ENCODE peak calls at places on chromosome 13, in ten cellular contexts. A is A549; N is mucosa of descending colon; Z is CD8-positive, alpha-beta T cell; G is neuronal stem cell; J is psoas muscle; I is body of pancreas; E is mesendoderm; H is colonic mucosa; O is adrenal gland. X is an unnamed sample. For H3K4me1, the result is how much of the 10 kb centered on the place peaks cover.

GRCh38 chr13:98374750-98375149 is 197.7 kb upstream of the RNF113B start:
- DNase-seq in J (no peak), G (no peak), O (no peak), I (no peak), E (peak), A (no peak), N (no peak), Z (no peak), H (no peak), X (no peak)

GRCh38 chr13:59261928-59262488 is 901.7 kb downstream of the DIAPH3 start:
- DNase-seq in H (no peak), N (no peak), E (peak), Z (no peak), J (no peak), G (no peak), A (no peak), O (no peak), I (no peak), X (no peak)

GRCh38 chr13:41658057-41658642 is 200.8 kb downstream of the RGCC start:
- DNase-seq in I (no peak), H (no peak), E (no peak), G (no peak), O (no peak), J (no peak), A (no peak), Z (no peak), N (no peak), X (peak)

GRCh38 chr13:99199541-99200432 is 867 bp upstream of the UBAC2 start:
- DNase-seq in G (no peak), O (no peak), H (peak), N (no peak), E (no peak), J (no peak), I (peak), A (peak), Z (no peak), X (peak)

GRCh38 chr13:59664586-59664985 is 499.1 kb downstream of the DIAPH3 start:
- DNase-seq in O (no peak), A (no peak), N (no peak), E (no peak), G (no peak), Z (no peak), I (no peak), H (no peak), J (no peak), X (no peak)

GRCh38 chr13:24277721-24278120 is 31.7 kb upstream of the C1QTNF9 start:
- DNase-seq in J (no peak), I (no peak), Z (no peak), G (no peak), A (no peak), H (no peak), N (no peak), E (no peak), O (peak), X (no peak)

GRCh38 chr13:26469602-26470001 is 87.9 kb upstream of the WASF3 start:
- DNase-seq in A (no peak), H (no peak), I (no peak), N (no peak), Z (no peak), O (no peak), G (no peak), J (no peak), E (no peak), X (no peak)

GRCh38 chr13:20258208-20258962 is 26.3 kb upstream of the GJB6 start:
- DNase-seq in J (no peak), A (peak), N (no peak), H (no peak), Z (no peak), E (no peak), O (no peak), I (no peak), G (no peak), X (no peak)

GRCh38 chr13:101019126-101019525 is 344.5 kb upstream of the TMTC4 start:
- DNase-seq in I (no peak), A (no peak), H (no peak), E (no peak), N (no peak), Z (no peak), O (no peak), J (no peak), G (no peak), X (no peak)

GRCh38 chr13:98157188-98157587 is 14.3 kb downstream of the FARP1 start:
- DNase-seq in I (no peak), G (no peak), J (no peak), O (no peak), N (no peak), E (no peak), H (no peak), A (no peak), Z (no peak), X (no peak)

GRCh38 chr13:57114945-57115344 is 25.8 kb upstream of the PRR20A start:
- DNase-seq in O (no peak), E (no peak), G (no peak), J (no peak), H (no peak), N (no peak), Z (no peak), I (no peak), A (no peak), X (no peak)

GRCh38 chr13:38905861-38906260 is 84.8 kb downstream of the STOML3 start:
- DNase-seq in N (no peak), A (no peak), Z (no peak), G (no peak), J (no peak), I (no peak), E (peak), H (no peak), O (no peak), X (no peak)

GRCh38 chr13:49681837-49682236 is 9.4 kb downstream of the EBPL start:
- DNase-seq in Z (no peak), N (no peak), H (no peak), J (no peak), E (no peak), A (no peak), I (no peak), G (no peak), O (no peak), X (no peak)

DNA sequence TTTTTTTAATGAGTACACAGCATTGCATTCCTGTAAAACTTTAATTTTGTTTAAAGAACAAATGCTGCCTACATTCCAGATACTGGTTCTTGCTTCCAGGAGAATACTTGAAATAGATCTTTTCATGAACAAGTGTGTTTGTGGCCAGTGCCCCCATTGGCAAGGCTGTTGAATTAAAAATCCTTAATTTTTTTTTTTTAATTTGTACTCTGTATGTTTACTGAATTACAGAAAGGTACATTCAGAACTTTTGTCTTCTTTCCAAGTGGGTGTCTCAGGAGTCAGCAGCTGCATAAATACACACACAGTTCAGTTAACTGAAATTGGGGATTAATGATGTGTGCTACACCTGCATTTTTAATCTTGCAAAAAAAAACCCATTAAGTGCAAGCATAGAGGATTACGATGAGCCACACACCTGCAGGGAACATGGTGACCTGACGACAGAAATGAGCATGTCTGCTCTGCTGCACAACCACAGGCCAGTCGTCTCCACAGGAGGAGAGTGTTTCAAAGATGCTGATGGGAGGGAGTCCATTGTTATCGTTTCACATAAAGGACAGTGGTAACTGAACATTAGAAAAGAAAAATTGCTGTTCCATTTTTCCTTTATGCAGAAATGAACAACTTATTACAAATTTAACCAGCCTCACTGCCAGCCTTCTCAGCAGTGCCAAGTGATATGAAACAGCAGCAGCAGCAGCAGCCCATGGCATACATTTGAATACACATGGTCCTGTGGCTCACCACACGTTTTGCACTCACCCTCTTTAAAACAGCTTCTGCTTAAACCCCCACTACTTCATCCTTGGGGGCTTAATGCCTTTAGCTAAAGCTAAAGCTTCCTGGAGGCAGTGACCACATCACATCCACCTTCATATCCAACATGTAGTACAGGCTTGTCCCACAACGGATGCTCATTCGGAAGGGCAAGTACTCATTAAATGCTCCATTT is 72.3 kb upstream of the RFC3 start:
- DNase-seq in E (no peak), Z (no peak), H (no peak), N (no peak), G (no peak), I (peak), A (no peak), O (no peak), J (no peak), X (no peak)
- H3K4me1 ChIP-seq in E (under half), Z (under half), H (under half), N (under half), G (under half), I (under half), A (under half), O (under half), J (under half), X (under half)

GRCh38 chr13:110856941-110857835 is 57.7 kb downstream of the ANKRD10 start:
- DNase-seq in G (no peak), J (no peak), O (no peak), E (no peak), A (no peak), H (no peak), I (no peak), Z (no peak), N (no peak), X (no peak)
- H3K4me3 ChIP-seq in G (no peak), J (no peak), O (no peak), E (no peak), A (no peak), H (no peak), I (no peak), Z (no peak), N (no peak), X (no peak)

GRCh38 chr13:21688056-21688455 is 17.2 kb downstream of the FGF9 start:
- DNase-seq in H (no peak), I (no peak), E (no peak), A (no peak), G (no peak), N (no peak), Z (no peak), J (no peak), O (no peak), X (no peak)
- H3K4me1 ChIP-seq in H (under half), I (under half), E (under half), A (under half), G (under half), N (under half), Z (under half), J (under half), O (under half), X (under half)

GRCh38 chr13:93226623-93227279 is at the start of gene GPC6:
- DNase-seq in N (peak), G (peak), A (no peak), O (peak), J (no peak), Z (no peak), I (peak), H (peak), E (peak), X (peak)
- H3K4me3 ChIP-seq in N (peak), G (peak), A (peak), O (peak), J (peak), Z (no peak), I (peak), H (peak), E (peak), X (peak)

GRCh38 chr13:113816248-113816924 is 47.5 kb downstream of the GAS6 start:
- DNase-seq in A (no peak), Z (peak), N (no peak), E (no peak), O (no peak), G (no peak), H (no peak), I (no peak), J (peak), X (no peak)

GRCh38 chr13:113818700-113819295 is 45.1 kb downstream of the GAS6 start:
- DNase-seq in J (peak), H (no peak), O (no peak), N (no peak), A (no peak), G (no peak), E (no peak), I (no peak), Z (no peak), X (no peak)

GRCh38 chr13:113817860-113818691 is 45.8 kb downstream of the GAS6 start:
- DNase-seq in O (no peak), Z (no peak), E (no peak), I (no peak), A (no peak), G (no peak), J (peak), H (no peak), N (no peak), X (no peak)

GRCh38 chr13:113815151-113816058 is 48.5 kb downstream of the GAS6 start:
- DNase-seq in A (no peak), N (no peak), I (no peak), H (no peak), G (no peak), Z (no peak), E (no peak), O (no peak), J (no peak), X (no peak)

DNA sequence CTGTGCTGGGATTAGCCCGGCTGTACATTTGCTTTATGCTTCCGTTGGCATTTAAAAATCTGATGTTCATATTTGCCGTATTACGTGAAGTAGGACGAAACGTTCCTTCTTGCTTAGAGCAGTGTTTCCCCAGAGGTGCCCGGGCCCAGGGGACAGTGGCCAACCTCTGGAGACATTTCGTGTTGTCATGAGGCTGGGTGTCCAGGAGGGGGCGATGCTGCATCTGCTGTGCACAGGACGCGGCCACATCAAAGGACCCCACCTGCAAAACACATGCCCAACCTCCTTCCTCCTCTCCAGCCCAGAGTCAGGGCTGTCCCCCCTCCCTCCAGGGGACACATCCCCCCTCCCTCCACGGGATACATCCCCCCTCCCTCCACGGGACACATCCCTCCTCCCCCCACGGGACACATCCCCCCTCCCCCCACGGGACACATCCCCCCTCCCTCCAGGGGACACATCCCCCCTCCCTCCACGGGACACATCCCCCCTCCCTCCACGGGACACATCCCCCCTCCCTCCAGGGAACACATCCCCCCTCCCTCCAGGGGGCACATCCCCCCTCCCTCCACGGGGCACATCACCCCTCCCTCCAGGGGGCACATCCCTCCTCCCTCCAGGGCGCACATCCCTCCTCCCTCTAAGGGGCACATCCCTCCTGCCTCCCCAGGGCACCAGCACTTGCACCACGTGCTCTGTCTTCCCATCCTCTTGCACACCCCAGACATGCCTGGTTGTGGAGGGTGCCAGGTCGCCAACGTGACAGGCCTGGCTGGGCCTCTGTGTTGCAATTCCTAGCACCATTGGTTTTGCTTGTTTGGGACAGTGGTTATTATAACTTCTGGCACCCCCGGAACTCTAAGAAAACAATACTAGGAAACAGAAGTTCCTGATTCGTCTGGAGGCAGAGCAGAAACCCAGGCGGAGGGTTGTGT is 46.7 kb downstream of the GAS6 start:
- DNase-seq in I (peak), A (peak), O (peak), Z (peak), G (peak), E (peak), J (peak), N (peak), H (peak), X (peak)
- H3K4me1 ChIP-seq in I (under half), A (under half), O (under half), Z (under half), G (under half), E (under half), J (under half), N (under half), H (under half), X (under half)

DNA sequence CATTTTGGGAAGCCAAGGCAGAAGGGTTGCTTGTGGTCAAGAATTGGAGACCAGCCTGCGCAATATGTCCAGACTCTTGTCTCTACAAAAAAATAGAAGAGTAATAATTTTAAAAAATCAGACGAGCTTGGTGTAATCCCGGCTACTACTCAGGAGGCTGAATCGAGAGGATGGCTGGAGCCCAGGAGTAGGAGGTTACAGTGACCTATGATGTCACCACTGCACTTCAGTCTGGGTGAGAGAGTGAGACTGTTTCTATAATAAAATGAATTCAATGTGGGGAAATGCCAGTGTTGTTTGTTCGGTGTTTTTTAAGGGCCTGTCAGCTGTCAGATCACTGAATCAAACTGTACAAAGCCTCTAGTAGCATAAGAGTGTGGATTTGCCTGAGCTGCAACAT is 1.2 kb upstream of the FBXL3 start:
- DNase-seq in A (no peak), G (no peak), O (no peak), J (no peak), I (no peak), E (peak), N (no peak), H (no peak), Z (no peak), X (peak)
- H3K4me3 ChIP-seq in A (no peak), G (no peak), O (no peak), J (peak), I (no peak), E (no peak), N (no peak), H (no peak), Z (no peak), X (peak)

GRCh38 chr13:46388308-46388707 is 1.3 kb upstream of the RUBCNL start:
- DNase-seq in A (no peak), E (no peak), G (no peak), N (no peak), Z (no peak), I (no peak), O (no peak), H (no peak), J (no peak), X (no peak)

GRCh38 chr13:46388846-46389245 is 1.8 kb upstream of the RUBCNL start:
- DNase-seq in E (peak), Z (no peak), I (no peak), A (no peak), O (no peak), N (no peak), J (no peak), H (no peak), G (no peak), X (no peak)

GRCh38 chr13:46386426-46386995 is 541 bp downstream of the RUBCNL start:
- DNase-seq in J (no peak), I (no peak), N (peak), A (no peak), G (no peak), Z (no peak), E (peak), H (no peak), O (no peak), X (peak)

GRCh38 chr13:46385946-46386345 is 1.1 kb downstream of the RUBCNL start:
- DNase-seq in Z (no peak), E (peak), O (no peak), H (no peak), N (peak), G (no peak), I (no peak), A (no peak), J (no peak), X (no peak)

GRCh38 chr13:46386996-46387851 is at the start of gene RUBCNL:
- DNase-seq in A (no peak), O (no peak), G (peak), J (peak), I (peak), H (peak), N (peak), E (peak), Z (no peak), X (peak)
- H3K4me1 ChIP-seq in A (under half), O (under half), G (under half), J (under half), I (under half), H (under half), N (under half), E (under half), Z (under half), X (under half)

DNA sequence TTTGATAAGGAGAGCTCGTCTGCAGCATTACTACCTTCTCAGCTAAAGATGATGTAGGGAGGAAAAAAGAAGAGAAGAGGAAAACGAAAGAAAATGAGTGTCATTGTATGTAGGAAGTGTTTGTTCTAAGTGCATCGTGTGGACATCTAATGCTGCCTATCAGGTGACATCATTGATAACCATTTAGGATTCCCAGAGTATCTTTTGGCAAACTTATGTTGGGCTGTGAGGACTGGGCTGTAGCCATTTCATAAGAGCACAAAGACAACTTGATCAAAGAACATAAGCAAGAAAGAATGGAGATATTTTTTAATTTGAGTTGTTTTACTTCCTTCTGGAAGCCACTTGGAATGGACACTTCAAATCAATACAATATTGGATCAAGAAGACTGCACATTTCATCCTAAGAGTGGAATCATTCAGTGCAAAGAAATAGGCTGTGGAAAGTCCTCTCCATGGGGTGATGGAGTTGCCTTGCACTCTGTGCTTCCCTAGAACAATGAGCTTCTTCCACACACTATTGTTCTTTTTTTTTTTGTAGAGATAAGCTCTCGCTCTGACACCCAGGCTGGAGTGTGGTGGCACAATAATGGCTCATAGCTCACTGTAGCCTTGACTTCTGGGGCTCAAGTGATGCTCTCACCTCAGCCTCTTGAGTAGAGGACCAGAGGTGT is 52.4 kb upstream of the UBL3 start:
- DNase-seq in I (no peak), Z (no peak), J (no peak), H (no peak), G (no peak), O (no peak), A (no peak), N (no peak), E (no peak), X (no peak)
- H3K4me3 ChIP-seq in I (no peak), Z (peak), J (no peak), H (no peak), G (no peak), O (no peak), A (no peak), N (no peak), E (no peak), X (peak)

DNA sequence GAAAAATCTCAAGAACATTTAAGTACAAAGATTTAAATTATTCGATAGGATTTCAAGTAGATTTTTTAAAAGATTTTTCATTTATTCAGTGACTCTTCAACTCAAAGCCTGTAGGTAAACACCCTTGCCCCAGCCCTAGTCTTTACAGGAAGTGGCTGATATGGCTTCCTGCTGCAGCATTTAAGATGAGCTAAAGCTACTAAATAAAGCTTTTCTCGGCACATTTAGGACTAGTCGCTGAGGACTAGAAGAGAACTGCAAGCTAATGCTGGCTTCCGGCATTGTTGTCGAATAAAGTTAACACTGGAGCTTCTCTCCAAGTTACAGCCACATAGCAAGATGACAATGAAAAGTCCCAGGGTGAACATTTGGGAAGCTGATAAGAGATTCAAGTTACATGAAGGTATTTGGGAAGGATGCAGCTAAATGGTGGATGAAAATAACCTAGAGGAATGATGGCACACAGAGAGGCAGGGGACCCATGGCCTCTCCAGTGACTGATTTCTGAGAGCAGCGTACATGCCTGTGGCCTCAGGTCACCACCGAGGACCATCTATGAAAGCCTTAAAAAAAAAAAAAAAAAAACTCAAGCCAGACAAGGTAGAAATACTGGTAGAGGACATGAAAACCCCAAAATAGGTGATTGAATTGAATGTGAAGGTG is 155.6 kb downstream of the DCT start:
- DNase-seq in G (no peak), H (no peak), Z (peak), A (no peak), I (no peak), J (no peak), N (no peak), O (no peak), E (peak), X (no peak)
- H3K4me1 ChIP-seq in G (under half), H (under half), Z (half or more), A (under half), I (under half), J (under half), N (under half), O (under half), E (under half), X (under half)